ENCODE peak calls at places on chromosomes 5 and 9, in four cellular contexts. K, G, W and Y are unnamed samples.

GRCh38 chr5:168328804-168329203 is 37.4 kb downstream of the WWC1 start:
- DNase-seq in W (no peak), G (peak), K (peak), Y (no peak)

GRCh38 chr9:119278138-119278537 is 91.1 kb downstream of the BRINP1 start:
- DNase-seq in K (no peak), G (no peak), W (no peak), Y (no peak)

GRCh38 chr9:132509921-132510874 is 72.2 kb upstream of the BARHL1 start:
- DNase-seq in K (no peak), W (no peak), G (no peak), Y (no peak)

GRCh38 chr5:133990396-133990795 is 14.4 kb downstream of the VDAC1 start:
- DNase-seq in W (no peak), G (no peak), K (no peak), Y (no peak)

GRCh38 chr9:128275198-128276007 is at the start of gene GOLGA2:
- DNase-seq in K (peak), G (peak), W (peak), Y (no peak)

GRCh38 chr5:154395407-154396106 is 50.2 kb upstream of the SAP30L start:
- DNase-seq in K (no peak), G (peak), W (no peak), Y (no peak)

GRCh38 chr9:125878241-125878640 is 131.1 kb downstream of the PBX3 start:
- DNase-seq in K (no peak), G (no peak), W (no peak), Y (no peak)

GRCh38 chr5:140258873-140259272 is 44.0 kb downstream of the PFDN1 start:
- DNase-seq in K (no peak), W (no peak), G (no peak), Y (no peak)

GRCh38 chr5:59328801-59329296 is 564.7 kb downstream of the PDE4D start:
- DNase-seq in G (no peak), W (no peak), K (no peak), Y (no peak)

GRCh38 chr5:38557309-38557710 is 864 bp upstream of the LIFR start:
- DNase-seq in W (no peak), K (no peak), G (peak), Y (no peak)

GRCh38 chr5:59768204-59769040 is 125.1 kb downstream of the PDE4D start:
- DNase-seq in K (peak), W (no peak), G (no peak), Y (no peak)

GRCh38 chr5:79835220-79835714 is 145.6 kb downstream of the CMYA5 start:
- DNase-seq in W (no peak), K (no peak), G (no peak), Y (no peak)

GRCh38 chr9:128034821-128035764 is 32.0 kb downstream of the NAIF1 start:
- DNase-seq in K (peak), W (peak), G (peak), Y (peak)

GRCh38 chr5:164326219-164326618 is 820.8 kb downstream of the MAT2B start:
- DNase-seq in G (peak), W (no peak), K (no peak), Y (no peak)

GRCh38 chr9:99221266-99221622 is 498 bp downstream of the ALG2 start:
- DNase-seq in W (no peak), G (no peak), K (no peak), Y (no peak)

GRCh38 chr5:139038618-139039305 is 159.4 kb downstream of the SIL1 start:
- DNase-seq in W (no peak), G (peak), K (peak), Y (no peak)

GRCh38 chr9:134025606-134026541 is 593 bp downstream of the BRD3OS start:
- DNase-seq in K (peak), W (no peak), G (peak), Y (no peak)

GRCh38 chr5:14593326-14594036 is 11.9 kb downstream of the OTULINL start:
- DNase-seq in G (no peak), W (no peak), K (no peak), Y (no peak)

GRCh38 chr9:129052592-129052991 is 16.2 kb downstream of the MIGA2 start:
- DNase-seq in W (peak), K (no peak), G (no peak), Y (no peak)

GRCh38 chr9:131734165-131734610 is 5.7 kb downstream of the RAPGEF1 start:
- DNase-seq in G (no peak), W (no peak), K (no peak), Y (no peak)

GRCh38 chr5:134131165-134131564 is 16.7 kb downstream of the TCF7 start:
- DNase-seq in K (no peak), G (no peak), W (no peak), Y (no peak)

GRCh38 chr5:88269222-88269771 is 652 bp upstream of the TMEM161B start:
- DNase-seq in K (peak), G (peak), W (no peak), Y (no peak)

GRCh38 chr9:101514056-101514455 is 19.6 kb upstream of the RNF20 start:
- DNase-seq in G (no peak), W (no peak), K (no peak), Y (no peak)

GRCh38 chr5:102583663-102584062 is 84.9 kb upstream of the SLCO6A1 start:
- DNase-seq in G (peak), W (peak), K (no peak), Y (no peak)

GRCh38 chr5:132143148-132143547 is 69.6 kb downstream of the CSF2 start:
- DNase-seq in W (no peak), K (no peak), G (no peak), Y (no peak)

GRCh38 chr5:32232441-32233219 is 58.5 kb upstream of the GOLPH3 start:
- DNase-seq in G (peak), K (peak), W (peak), Y (peak)

GRCh38 chr5:63374085-63374484 is 588.2 kb downstream of the HTR1A start:
- DNase-seq in G (no peak), K (no peak), W (no peak), Y (no peak)

GRCh38 chr5:154118832-154119442 is 71.6 kb upstream of the GALNT10 start:
- DNase-seq in W (no peak), G (no peak), K (no peak), Y (no peak)

GRCh38 chr9:134628354-134628736 is 13.3 kb upstream of the COL5A1 start:
- DNase-seq in W (no peak), K (no peak), G (no peak), Y (no peak)

GRCh38 chr9:117387422-117387821 is 27.4 kb downstream of the ASTN2 start:
- DNase-seq in W (no peak), K (no peak), G (no peak), Y (no peak)

GRCh38 chr9:3179716-3180115 is 335.8 kb upstream of the PUM3 start:
- DNase-seq in W (no peak), G (no peak), K (no peak), Y (no peak)

GRCh38 chr9:3180696-3181048 is 336.8 kb upstream of the PUM3 start:
- DNase-seq in G (no peak), W (no peak), K (no peak), Y (no peak)

GRCh38 chr9:3177921-3178320 is 334.0 kb upstream of the PUM3 start:
- DNase-seq in G (no peak), W (no peak), K (no peak), Y (no peak)

GRCh38 chr9:3177362-3177761 is 333.5 kb upstream of the PUM3 start:
- DNase-seq in K (peak), W (no peak), G (no peak), Y (no peak)

DNA sequence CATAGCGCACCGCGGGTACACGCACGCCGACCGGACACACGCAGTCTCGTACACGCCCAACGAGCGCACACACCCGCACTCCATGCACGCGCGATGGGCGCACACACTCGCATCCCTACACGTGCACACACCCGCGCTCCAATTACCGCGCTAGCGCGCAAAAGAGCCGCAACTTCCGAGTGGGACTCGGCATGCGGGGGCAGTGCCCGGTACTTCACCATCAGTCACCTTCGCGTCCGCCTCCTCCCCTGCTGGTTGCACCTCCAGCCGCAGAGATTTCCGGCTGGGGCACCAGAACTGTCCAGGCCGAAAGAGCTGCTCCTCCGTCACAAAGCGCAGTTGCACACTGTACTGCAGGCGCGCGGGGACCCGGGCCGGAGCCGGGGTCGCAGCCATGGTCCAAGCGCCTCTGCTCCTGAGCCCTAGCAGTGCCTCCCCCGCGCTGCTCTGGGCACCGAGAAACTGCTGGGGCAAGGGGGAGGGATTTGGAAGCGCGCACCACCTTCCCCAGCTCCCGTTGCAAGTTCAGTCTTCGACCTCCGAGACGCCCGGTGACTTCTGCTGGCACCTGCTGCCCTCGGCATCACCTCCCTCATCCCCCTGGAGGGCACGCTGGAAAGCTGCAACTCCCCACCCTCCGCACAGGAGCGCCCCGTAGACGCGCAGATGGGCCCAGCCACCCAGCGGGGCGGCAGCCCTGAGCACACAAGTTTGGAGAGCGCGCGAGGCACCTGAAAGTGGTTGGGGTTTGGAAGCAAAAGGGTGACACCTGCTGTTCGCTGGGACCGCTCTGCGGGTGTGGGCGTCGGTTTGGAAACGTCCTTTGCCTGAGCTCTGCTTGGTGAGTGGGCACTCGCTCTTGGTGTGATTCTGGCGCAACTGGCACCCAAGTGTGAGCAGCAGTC is 337.4 kb upstream of the PUM3 start:
- DNase-seq in K (peak), W (no peak), G (peak), Y (no peak)
- TF ChIP-seq SIN3A in K (no peak), W (no peak), G (no peak), Y (no peak)

GRCh38 chr5:16464664-16465543 is 696 bp downstream of the ZNF622 start:
- DNase-seq in K (no peak), W (no peak), G (peak), Y (no peak)
- TF ChIP-seq TCF7L2 in K (no peak), W (no peak), G (no peak), Y (no peak)

GRCh38 chr5:148998174-148998797 is 64.6 kb downstream of the SH3TC2 start:
- DNase-seq in G (peak), W (peak), K (peak), Y (peak)
- TF ChIP-seq SIN3A in G (no peak), W (no peak), K (no peak), Y (no peak)

GRCh38 chr9:11038366-11038765 is 425.6 kb upstream of the PTPRD start:
- DNase-seq in G (no peak), W (no peak), K (no peak), Y (no peak)

DNA sequence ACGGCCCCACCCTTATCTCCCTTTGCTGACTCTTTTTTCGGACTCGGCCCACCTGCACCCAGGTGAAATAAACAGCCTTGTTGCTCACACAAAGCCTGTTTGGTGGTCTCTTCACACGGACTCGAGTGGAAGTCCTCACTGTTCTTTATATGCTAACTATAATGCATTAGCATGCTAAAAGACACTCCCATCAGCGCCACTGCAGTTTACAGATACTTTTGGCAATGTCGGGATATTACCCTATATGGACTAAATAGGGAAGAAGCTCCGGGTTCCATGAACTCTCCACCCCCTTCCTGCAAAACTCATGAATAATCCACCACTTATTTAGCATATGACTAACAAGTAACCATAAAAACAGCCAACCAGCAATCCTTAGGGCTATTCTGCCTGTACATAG is 426.2 kb upstream of the PTPRD start:
- DNase-seq in W (no peak), K (no peak), G (no peak), Y (no peak)
- TF ChIP-seq TCF7L2 in W (no peak), K (no peak), G (no peak), Y (no peak)

GRCh38 chr9:468766-469496 is 254.3 kb downstream of the DOCK8 start:
- DNase-seq in K (no peak), W (no peak), G (no peak), Y (no peak)

GRCh38 chr9:470795-471194 is 256.1 kb downstream of the DOCK8 start:
- DNase-seq in G (no peak), W (no peak), K (no peak), Y (no peak)

GRCh38 chr9:470041-470781 is 255.5 kb downstream of the DOCK8 start:
- DNase-seq in W (peak), K (peak), G (peak), Y (no peak)

GRCh38 chr9:471320-471719 is 256.7 kb downstream of the DOCK8 start:
- DNase-seq in G (no peak), K (no peak), W (no peak), Y (no peak)

DNA sequence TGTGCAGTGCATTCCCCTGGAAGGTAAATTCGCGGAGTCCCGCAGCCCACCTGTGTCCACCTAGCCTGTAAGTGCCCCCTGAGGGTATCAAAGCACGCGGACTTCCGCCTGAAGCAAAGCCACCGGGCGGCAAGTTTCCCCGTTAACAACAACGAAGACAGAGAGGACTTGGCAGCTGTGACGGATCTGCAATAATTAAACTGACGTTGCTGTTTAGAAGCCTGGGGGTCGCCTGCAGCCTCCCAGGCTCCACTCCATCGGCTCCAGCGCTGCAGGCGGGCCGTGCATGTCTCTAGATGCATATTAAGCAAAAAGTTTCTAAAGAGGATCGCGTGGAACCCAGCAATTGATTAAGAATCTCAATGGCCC is 255.0 kb downstream of the DOCK8 start:
- DNase-seq in G (no peak), K (no peak), W (no peak), Y (no peak)
- TF ChIP-seq SIN3A in G (no peak), K (no peak), W (no peak), Y (no peak)

GRCh38 chr9:135765416-135765815 is 63.4 kb downstream of the KCNT1 start:
- DNase-seq in W (no peak), K (no peak), G (no peak), Y (no peak)
- TF ChIP-seq TCF7L2 in W (no peak), K (no peak), G (no peak), Y (no peak)

GRCh38 chr9:9469271-9469670 is 1143.5 kb downstream of the PTPRD start:
- DNase-seq in W (no peak), G (no peak), K (no peak), Y (no peak)
- TF ChIP-seq SIN3A in W (no peak), G (no peak), K (no peak), Y (no peak)

GRCh38 chr9:96171749-96172148 is 130.2 kb downstream of the HSD17B3 start:
- DNase-seq in W (no peak), G (no peak), K (no peak), Y (no peak)

GRCh38 chr9:96168882-96169281 is 133.1 kb downstream of the HSD17B3 start:
- DNase-seq in W (no peak), K (no peak), G (no peak), Y (no peak)

GRCh38 chr9:96166981-96167380 is 135.0 kb downstream of the HSD17B3 start:
- DNase-seq in K (no peak), W (no peak), G (no peak), Y (no peak)

GRCh38 chr9:96169901-96170300 is 132.1 kb downstream of the HSD17B3 start:
- DNase-seq in G (no peak), K (no peak), W (no peak), Y (no peak)

GRCh38 chr9:96169488-96169887 is 132.5 kb downstream of the HSD17B3 start:
- DNase-seq in G (no peak), K (peak), W (no peak), Y (no peak)
- TF ChIP-seq TCF7L2 in G (no peak), K (no peak), W (no peak), Y (no peak)